ENCODE peak calls at places on chromosome 22, in five cellular contexts. R is transverse colon, O is mesothelial cell of epicardium, L is AG04449, Z is A549. C is an unnamed sample.
A peak's percentile ranks its signal among the peaks of the same experiment; 100 is the strongest.

GRCh38 chr22:50072714-50073538 is 12.3 kb downstream of the MLC1 start:
- DNase-seq in R (no peak), O (no peak), L (no peak), Z (no peak), C (no peak)

GRCh38 chr22:39309881-39310714 is 9.3 kb downstream of the RPL3 start:
- DNase-seq in R (no peak), O (no peak), L (no peak), Z (no peak), C (no peak)

GRCh38 chr22:16777284-16777924 is 47.8 kb downstream of the XKR3 start:
- DNase-seq in R (no peak), O (no peak), L (no peak), Z (no peak), C (no peak)

GRCh38 chr22:17230239-17230638 is 11.0 kb upstream of the ADA2 start:
- DNase-seq in R (no peak), O (no peak), L (no peak), Z (no peak), C (no peak)

GRCh38 chr22:36249160-36249559 is 3.8 kb upstream of the APOL1 start:
- DNase-seq in R (no peak), O (no peak), L (no peak), Z (no peak), C (no peak)

GRCh38 chr22:48436201-48436931 is 1391.3 kb downstream of the BRD1 start:
- DNase-seq in R (no peak), O (no peak), L (no peak), Z (no peak), C (no peak)

GRCh38 chr22:31329029-31329428 is 17.1 kb downstream of the PATZ1 start:
- DNase-seq in R (no peak), O (no peak), L (no peak), Z (no peak), C (no peak)

GRCh38 chr22:39654527-39654926 is 84.0 kb downstream of the CACNA1I start:
- DNase-seq in R (no peak), O (no peak), L (no peak), Z (no peak), C (no peak)

GRCh38 chr22:31540966-31541365 is 44.6 kb downstream of the SFI1 start:
- DNase-seq in R (no peak), O (no peak), L (no peak), Z (no peak), C (no peak)

GRCh38 chr22:30245181-30245984 is 1.2 kb downstream of the LIF start:
- DNase-seq in R (peak; percentile 56), O (no peak), L (no peak), Z (no peak), C (no peak)

GRCh38 chr22:50169774-50170341 is 673 bp upstream of the PANX2 start:
- DNase-seq in R (no peak), O (no peak), L (no peak), Z (no peak), C (no peak)

GRCh38 chr22:36104988-36105387 is 55.6 kb downstream of the APOL3 start:
- DNase-seq in R (no peak), O (no peak), L (no peak), Z (no peak), C (no peak)

GRCh38 chr22:29625090-29625825 is 21.8 kb downstream of the NF2 start:
- DNase-seq in R (peak; percentile 34), O (no peak), L (no peak), Z (peak; percentile 38), C (no peak)

GRCh38 chr22:23789638-23790037 is 2.9 kb downstream of the SMARCB1 start:
- DNase-seq in R (no peak), O (no peak), L (no peak), Z (no peak), C (no peak)

GRCh38 chr22:29344137-29344536 is 28.6 kb upstream of the RASL10A start:
- DNase-seq in R (peak; percentile 45), O (peak; percentile 66), L (peak; percentile 79), Z (peak; percentile 31), C (no peak)

DNA sequence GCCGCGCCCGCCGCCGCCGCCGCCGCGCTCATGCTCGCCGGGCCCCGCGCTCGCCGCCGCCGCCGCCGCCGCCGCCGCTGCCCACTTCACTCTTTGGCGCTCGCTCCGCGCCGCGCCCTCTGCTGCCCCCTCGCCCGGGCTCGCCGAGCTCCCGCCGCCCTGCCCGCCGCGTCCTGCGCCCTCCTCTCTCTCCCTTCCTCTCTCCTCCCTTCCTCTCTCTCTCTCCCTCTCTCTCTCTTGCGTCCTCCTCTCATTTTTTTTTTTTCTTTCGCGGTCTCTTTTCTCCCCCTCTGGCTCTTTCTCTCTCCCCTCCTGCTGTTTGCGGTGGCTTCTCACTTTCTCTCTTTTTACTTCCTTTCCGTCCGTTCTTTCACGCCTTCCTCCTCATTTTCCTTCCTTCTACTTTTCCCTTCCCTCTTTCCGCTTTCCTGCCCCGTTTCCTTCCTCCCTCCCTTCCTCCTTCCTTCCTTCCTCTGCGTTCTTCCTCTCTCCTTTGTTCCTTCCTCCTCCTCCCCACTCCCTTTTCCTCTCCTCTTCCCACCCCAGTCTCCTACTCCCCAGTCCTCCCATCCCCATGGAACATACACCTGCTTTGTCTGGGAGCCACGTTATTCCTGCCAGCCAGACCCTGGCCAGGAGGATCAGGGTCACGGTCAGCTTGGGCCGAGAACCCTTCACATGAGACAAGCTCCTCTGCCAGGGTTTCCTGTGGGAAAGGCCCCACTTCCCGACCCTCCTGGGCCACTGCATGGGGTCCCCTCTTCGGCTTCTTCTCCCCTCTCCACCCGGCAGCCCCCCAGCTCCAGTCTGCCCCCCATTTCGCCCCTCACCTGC is 19.3 kb upstream of the SHISAL1 start:
- DNase-seq in R (no peak), O (no peak), L (no peak), Z (peak; percentile 16), C (no peak)
- TF ChIP-seq CTCF in R (no peak), O (no peak), L (no peak), Z (no peak), C (peak; percentile 39)

DNA sequence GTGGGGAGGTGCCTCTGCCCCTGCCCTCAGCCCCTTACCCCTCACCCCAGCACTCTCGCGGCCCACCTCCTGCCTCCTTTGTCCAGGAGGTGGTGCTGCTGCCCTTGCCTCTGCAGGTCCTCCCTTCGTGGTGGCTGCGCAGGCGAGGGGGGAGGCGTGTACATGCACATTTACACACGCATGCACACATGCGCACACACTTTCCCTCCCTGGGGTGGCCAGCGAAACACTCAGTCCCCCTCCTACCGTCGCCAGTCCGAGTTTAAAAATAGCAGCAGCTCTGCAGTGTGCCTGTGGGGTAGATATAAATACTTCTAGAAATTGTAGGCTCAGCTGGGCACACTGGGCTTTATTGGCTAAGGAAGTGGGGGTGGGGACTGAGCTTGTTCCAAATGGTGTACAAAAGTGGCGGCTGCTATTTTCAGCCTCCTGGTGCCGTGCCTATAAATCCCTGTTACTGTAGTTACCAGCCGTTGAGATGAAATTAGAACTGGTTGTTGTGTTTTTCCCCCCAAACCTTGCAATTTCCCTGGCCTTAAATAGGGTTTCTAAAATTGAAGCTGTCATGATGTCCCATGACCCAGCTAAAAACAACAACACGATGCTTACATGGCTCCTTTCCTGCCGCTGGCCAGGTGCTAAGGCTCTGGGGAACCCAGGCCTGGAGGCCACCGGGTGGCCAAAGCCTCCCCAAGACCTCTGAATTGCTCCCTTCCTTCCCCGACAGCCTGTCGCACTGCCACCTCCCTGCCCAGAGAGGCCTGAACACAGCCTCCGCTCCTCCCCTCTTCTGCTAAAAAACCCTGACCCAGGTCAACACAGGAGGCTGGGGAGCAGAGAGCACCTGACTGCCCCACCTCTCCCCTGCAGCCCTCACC is 12.4 kb downstream of the PICK1 start:
- DNase-seq in R (peak; percentile 29), O (no peak), L (no peak), Z (no peak), C (no peak)
- TF ChIP-seq CTCF in R (peak; percentile 26), O (no peak), L (peak; percentile 44), Z (peak; percentile 49), C (peak; percentile 75)

DNA sequence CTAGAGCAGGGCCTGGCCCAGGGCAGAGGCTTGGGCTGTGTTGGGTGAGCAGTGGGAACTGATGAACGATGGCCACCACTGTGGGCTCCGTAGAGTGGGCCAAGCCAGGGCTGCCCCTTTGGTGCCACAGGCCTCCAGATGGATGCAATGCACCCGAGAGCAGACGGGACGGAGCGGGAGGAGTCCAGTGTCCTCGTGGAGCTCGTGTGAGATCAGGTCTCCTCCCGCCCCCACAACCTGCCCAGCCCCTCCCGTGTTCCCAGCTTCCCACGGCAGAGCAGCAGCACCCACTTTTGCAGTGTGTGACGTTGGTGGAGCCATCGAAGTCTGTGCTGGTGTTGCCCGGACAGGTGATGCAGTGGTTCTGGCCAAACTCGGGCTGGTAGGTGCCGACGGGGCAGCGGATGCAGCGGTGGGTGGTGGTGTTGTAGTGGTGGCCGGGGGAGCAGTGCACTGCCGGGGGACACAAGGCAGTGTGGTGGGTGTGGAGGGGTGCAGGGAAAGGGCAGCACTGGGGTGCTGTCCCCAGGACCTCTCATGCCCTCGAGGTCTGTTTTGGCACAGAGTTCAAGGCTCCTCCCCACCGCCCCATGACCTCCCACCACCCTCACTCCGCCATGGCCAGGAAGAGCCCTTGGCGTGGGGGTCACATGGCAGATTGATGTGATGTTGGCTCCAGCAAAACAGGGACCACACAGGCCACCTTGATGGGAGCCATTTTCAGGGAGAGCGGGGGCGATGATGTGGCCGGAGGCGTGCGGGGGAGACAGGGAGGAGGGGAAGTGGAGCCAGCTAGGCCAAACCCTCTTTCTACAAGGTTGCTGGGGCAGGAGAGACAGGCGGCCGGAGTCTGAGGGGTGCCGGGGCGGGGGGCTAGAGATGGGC is 23.9 kb upstream of the TTLL12 start:
- DNase-seq in R (no peak), O (no peak), L (no peak), Z (no peak), C (no peak)
- TF ChIP-seq CTCF in R (no peak), O (no peak), L (no peak), Z (no peak), C (no peak)

DNA sequence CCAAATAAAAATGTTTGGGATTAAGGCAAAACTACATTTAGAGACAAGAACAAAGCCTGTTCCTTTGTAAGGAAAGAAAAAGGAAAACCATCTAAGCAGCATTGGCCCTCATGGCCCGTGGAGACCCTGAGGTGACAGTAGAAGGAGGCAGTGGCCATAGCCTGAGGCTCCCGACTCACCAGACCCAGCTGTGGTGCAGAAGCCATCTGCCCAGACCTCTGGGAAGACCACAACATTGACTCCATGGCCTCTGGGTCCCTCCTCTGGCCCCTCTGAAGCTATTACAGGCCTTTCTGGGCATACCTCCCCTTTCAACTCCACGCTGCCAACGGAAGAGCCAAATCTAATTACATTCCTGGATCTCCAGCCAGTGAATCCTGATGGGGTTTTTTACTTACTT is 6.4 kb downstream of the PRAME start:
- DNase-seq in R (no peak), O (no peak), L (no peak), Z (no peak), C (no peak)
- TF ChIP-seq CTCF in R (no peak), O (no peak), L (no peak), Z (no peak), C (peak; percentile 47)

GRCh38 chr22:19291218-19291579 is 320 bp downstream of the CLTCL1 start:
- DNase-seq in R (peak; percentile 40), O (peak; percentile 56), L (no peak), Z (no peak), C (peak; percentile 76)
- TF ChIP-seq CTCF in R (no peak), O (no peak), L (no peak), Z (no peak), C (peak; percentile 14)

GRCh38 chr22:34943830-34944229 is 122.1 kb upstream of the ISX start:
- DNase-seq in R (no peak), O (no peak), L (no peak), Z (no peak), C (no peak)
- TF ChIP-seq CTCF in R (peak; percentile 24), O (no peak), L (no peak), Z (no peak), C (peak; percentile 28)